ENCODE peak calls at places on chromosomes 2 and 18, in four cellular contexts. P, F, C and K are unnamed samples.

GRCh38 chr2:159362094-159362493 is 75.6 kb upstream of the WDSUB1 start:
- DNase-seq in C (no peak), F (no peak), P (no peak), K (no peak)

GRCh38 chr2:200005675-200006074 is 50.3 kb downstream of the MAIP1 start:
- DNase-seq in P (no peak), F (no peak), C (no peak), K (no peak)

GRCh38 chr2:216339456-216340279 is 32.6 kb downstream of the MARCHF4 start:
- DNase-seq in F (no peak), C (no peak), P (no peak), K (peak; percentile 13)

GRCh38 chr2:236568068-236568921 is 1.3 kb upstream of the ACKR3 start:
- DNase-seq in C (peak; percentile 69), P (peak; percentile 57), F (peak; percentile 86), K (no peak)

GRCh38 chr18:76621782-76622495 is 126.9 kb upstream of the ZNF516 start:
- DNase-seq in P (no peak), C (no peak), F (no peak), K (peak; percentile 9)

GRCh38 chr2:73776869-73777519 is 2.9 kb downstream of the DUSP11 start:
- DNase-seq in F (no peak), C (no peak), P (no peak), K (no peak)

GRCh38 chr2:28592481-28592880 is 96.6 kb downstream of the PLB1 start:
- DNase-seq in P (no peak), C (no peak), F (no peak), K (no peak)

GRCh38 chr2:239148495-239149200 is 252.2 kb downstream of the HDAC4 start:
- DNase-seq in P (no peak), C (peak; percentile 22), F (peak; percentile 66), K (no peak)

GRCh38 chr2:239407112-239407511 is 6.3 kb upstream of the HDAC4 start:
- DNase-seq in F (no peak), C (no peak), P (no peak), K (no peak)

GRCh38 chr2:120803764-120804335 is 68.2 kb downstream of the GLI2 start:
- DNase-seq in P (no peak), C (no peak), F (no peak), K (no peak)

GRCh38 chr2:189268763-189269162 is 89.2 kb upstream of the COL5A2 start:
- DNase-seq in F (no peak), C (no peak), P (no peak), K (no peak)

GRCh38 chr2:118044103-118044716 is 30.3 kb upstream of the CCDC93 start:
- DNase-seq in C (no peak), F (no peak), P (no peak), K (no peak)

GRCh38 chr2:105746177-105747080 is 1.7 kb downstream of the NCK2 start:
- DNase-seq in C (peak; percentile 89), F (peak; percentile 83), P (peak; percentile 79), K (peak; percentile 62)

GRCh38 chr2:105747997-105748396 is 3.3 kb downstream of the NCK2 start:
- DNase-seq in F (no peak), C (no peak), P (no peak), K (no peak)

GRCh38 chr2:105749583-105750399 is 5.1 kb downstream of the NCK2 start:
- DNase-seq in P (no peak), F (no peak), C (no peak), K (no peak)

GRCh38 chr2:105747254-105747909 is 2.7 kb downstream of the NCK2 start:
- DNase-seq in P (no peak), C (no peak), F (no peak), K (no peak)

DNA sequence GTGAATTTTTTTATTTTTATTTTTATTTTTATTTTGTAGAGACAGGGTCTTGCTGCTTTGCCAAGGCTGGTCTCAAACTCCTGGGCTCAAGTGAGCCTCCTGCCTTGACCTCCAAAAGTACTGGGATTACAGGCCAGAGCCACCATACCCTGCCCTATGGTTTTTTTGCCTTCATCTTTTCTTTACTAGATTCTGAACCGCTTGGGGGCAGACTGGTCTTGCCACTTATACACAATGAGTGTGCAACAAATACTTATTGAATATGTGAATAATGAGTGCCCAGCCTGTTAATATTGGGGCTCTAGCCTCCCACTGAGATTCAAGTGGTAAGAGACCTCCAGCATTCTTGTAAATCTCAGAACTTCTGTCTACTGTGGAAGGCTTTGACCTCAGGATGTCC is 3.9 kb downstream of the NCK2 start:
- DNase-seq in F (no peak), P (no peak), C (no peak), K (no peak)
- H3K4me1 ChIP-seq in F (peaks cover 1% of the 10 kb centered on the region), P (peaks cover 62% of the 10 kb centered on the region), C (peaks cover 49% of the 10 kb centered on the region), K (no peaks in the 10 kb centered on the region)

GRCh38 chr2:134119672-134120159 is 134.2 kb upstream of the MGAT5 start:
- DNase-seq in C (peak; percentile 93), P (peak; percentile 91), F (peak; percentile 95), K (peak; percentile 91)

GRCh38 chr2:134120160-134120717 is 133.6 kb upstream of the MGAT5 start:
- DNase-seq in F (peak; percentile 78), C (no peak), P (peak; percentile 32), K (no peak)

GRCh38 chr2:134124047-134124753 is 129.7 kb upstream of the MGAT5 start:
- DNase-seq in P (no peak), F (no peak), C (no peak), K (no peak)

GRCh38 chr2:134120718-134121630 is 132.9 kb upstream of the MGAT5 start:
- DNase-seq in P (peak; percentile 60), C (peak; percentile 80), F (peak; percentile 90), K (peak; percentile 48)

DNA sequence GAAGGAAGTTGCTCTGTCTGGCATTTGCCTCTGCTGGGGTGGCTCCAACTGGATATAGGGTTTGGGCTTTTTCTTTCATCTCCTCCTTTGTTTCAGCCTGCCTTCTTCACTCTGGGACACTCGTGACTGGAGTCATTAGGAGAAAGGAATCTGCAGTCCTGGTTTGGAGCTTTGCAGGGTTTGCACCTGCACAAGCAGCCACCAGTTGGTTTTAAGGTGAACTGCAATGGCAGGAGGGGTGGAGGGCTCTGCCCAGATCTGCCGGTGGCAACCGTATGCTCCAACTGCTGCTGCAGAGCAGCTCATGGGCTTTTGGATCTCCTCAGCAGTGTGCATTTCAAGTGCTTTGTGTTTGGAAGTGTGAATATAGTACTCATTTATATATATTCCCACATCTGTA is 131.3 kb upstream of the MGAT5 start:
- DNase-seq in F (no peak), P (no peak), C (no peak), K (no peak)
- H3K4me1 ChIP-seq in F (peaks cover 3% of the 10 kb centered on the region), P (peaks cover 72% of the 10 kb centered on the region), C (peaks cover 81% of the 10 kb centered on the region), K (peaks cover 2% of the 10 kb centered on the region)

GRCh38 chr2:218292700-218293014 is 354 bp upstream of the TMBIM1 start:
- DNase-seq in F (no peak), P (no peak), C (no peak), K (no peak)

GRCh38 chr2:218291934-218292699 is at the start of gene TMBIM1:
- DNase-seq in F (peak; percentile 93), C (peak; percentile 89), P (peak; percentile 85), K (no peak)

GRCh38 chr2:218290316-218291261 is 1.7 kb downstream of the TMBIM1 start:
- DNase-seq in F (no peak), C (no peak), P (no peak), K (no peak)

GRCh38 chr2:218289639-218290315 is 2.5 kb downstream of the TMBIM1 start:
- DNase-seq in P (peak; percentile 40), F (no peak), C (no peak), K (peak; percentile 58)

GRCh38 chr2:218291318-218291933 is 877 bp downstream of the TMBIM1 start:
- DNase-seq in C (peak; percentile 65), F (no peak), P (no peak), K (no peak)
- H3K4me1 ChIP-seq in C (peaks cover 92% of the 10 kb centered on the region), F (peaks cover 3% of the 10 kb centered on the region), P (peaks cover 91% of the 10 kb centered on the region), K (peaks cover 39% of the 10 kb centered on the region)

GRCh38 chr2:55051026-55051866 is 995 bp upstream of the RTN4 start:
- DNase-seq in F (no peak), C (no peak), P (peak; percentile 46), K (peak; percentile 58)

GRCh38 chr2:55048925-55049793 is 1.1 kb downstream of the RTN4 start:
- DNase-seq in F (peak; percentile 95), C (peak; percentile 91), P (peak; percentile 86), K (peak; percentile 89)

GRCh38 chr2:55048514-55048924 is 1.7 kb downstream of the RTN4 start:
- DNase-seq in P (peak; percentile 33), C (no peak), F (no peak), K (peak; percentile 41)

GRCh38 chr2:55049794-55050132 is 488 bp downstream of the RTN4 start:
- DNase-seq in P (no peak), F (no peak), C (no peak), K (peak; percentile 9)

DNA sequence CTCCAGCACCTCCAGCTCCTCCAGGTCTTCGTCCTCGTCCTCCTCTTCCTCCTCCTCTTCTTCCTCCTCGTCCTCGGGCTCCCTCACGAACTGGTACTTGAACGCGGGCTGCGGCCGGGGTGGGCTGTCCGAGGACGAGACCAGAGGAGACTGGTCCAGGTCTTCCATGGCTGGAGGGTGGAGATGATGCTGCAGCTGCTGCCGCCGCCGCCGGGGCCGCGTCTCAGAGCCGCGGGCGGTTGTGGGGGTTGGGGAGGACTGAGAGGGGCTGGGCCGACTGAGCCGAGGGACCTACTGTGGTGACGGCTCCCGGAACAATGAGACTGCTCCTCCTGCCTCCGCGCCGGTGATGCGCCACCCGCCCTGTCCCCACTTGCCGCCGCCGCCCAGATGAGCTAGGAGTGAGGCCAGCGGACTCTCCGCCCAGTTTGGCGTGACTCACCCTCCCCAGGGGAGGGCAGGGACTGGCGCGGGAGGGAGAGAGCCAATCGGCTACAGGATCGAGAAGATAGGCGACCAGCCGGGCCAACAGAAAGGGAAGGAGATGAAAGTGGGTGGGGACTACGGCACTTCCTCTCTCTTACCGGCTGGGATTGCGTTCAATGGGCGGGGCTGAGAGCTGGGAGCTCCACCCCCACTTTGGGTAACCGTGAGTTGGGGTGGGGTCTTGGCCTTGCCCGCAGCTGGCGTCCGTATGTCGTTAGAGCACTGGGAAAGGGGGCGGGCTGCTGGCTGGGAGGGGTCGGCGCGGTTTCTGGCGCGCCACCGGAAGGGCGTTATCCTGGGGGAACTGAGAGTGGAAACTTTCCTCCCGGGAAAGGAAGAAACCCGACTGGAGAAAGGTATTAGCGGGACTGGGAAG is at the start of gene RTN4:
- DNase-seq in C (peak; percentile 98), F (peak; percentile 99), P (peak; percentile 98), K (peak; percentile 99)
- H3K4me1 ChIP-seq in C (peaks cover 45% of the 10 kb centered on the region), F (no peaks in the 10 kb centered on the region), P (peaks cover 35% of the 10 kb centered on the region), K (peaks cover 8% of the 10 kb centered on the region)

GRCh38 chr2:136017786-136018185 is 32.4 kb upstream of the DARS1 start:
- DNase-seq in P (no peak), F (no peak), C (no peak), K (no peak)
- H3K4me1 ChIP-seq in P (peaks cover 14% of the 10 kb centered on the region), F (no peaks in the 10 kb centered on the region), C (peaks cover 36% of the 10 kb centered on the region), K (no peaks in the 10 kb centered on the region)